ENCODE peak calls at places on chromosome 7, in eight cellular contexts. One of them, this sample, is unnamed.

GRCh38 chr7:129848436-129848835 is 104.3 kb downstream of the UBE2H start:
- DNase-seq in IMR-90: no peak
- DNase-seq in NB4: no peak
- DNase-seq in PC-3: no peak
- DNase-seq in astrocyte of the spinal cord: no peak
- DNase-seq in nephron progenitor cell: no peak
- DNase-seq in fibroblast of villous mesenchyme: no peak
- DNase-seq in esophagus muscularis mucosa: no peak
- DNase-seq in this sample: no peak

GRCh38 chr7:28106316-28106957 is 74.2 kb downstream of the JAZF1 start:
- DNase-seq in IMR-90: peak; percentile 93
- DNase-seq in NB4: no peak
- DNase-seq in PC-3: no peak
- DNase-seq in astrocyte of the spinal cord: peak; percentile 35
- DNase-seq in nephron progenitor cell: no peak
- DNase-seq in fibroblast of villous mesenchyme: peak; percentile 90
- DNase-seq in esophagus muscularis mucosa: peak; percentile 81
- DNase-seq in this sample: no peak

GRCh38 chr7:36546331-36546730 is 156.7 kb downstream of the ANLN start:
- DNase-seq in IMR-90: no peak
- DNase-seq in NB4: no peak
- DNase-seq in PC-3: no peak
- DNase-seq in astrocyte of the spinal cord: no peak
- DNase-seq in nephron progenitor cell: no peak
- DNase-seq in fibroblast of villous mesenchyme: no peak
- DNase-seq in esophagus muscularis mucosa: no peak
- DNase-seq in this sample: no peak

GRCh38 chr7:37354661-37355131 is 94.0 kb downstream of the ELMO1 start:
- DNase-seq in IMR-90: no peak
- DNase-seq in NB4: peak; percentile 84
- DNase-seq in PC-3: no peak
- DNase-seq in astrocyte of the spinal cord: peak; percentile 6
- DNase-seq in nephron progenitor cell: no peak
- DNase-seq in fibroblast of villous mesenchyme: peak; percentile 10
- DNase-seq in esophagus muscularis mucosa: peak; percentile 94
- DNase-seq in this sample: no peak

GRCh38 chr7:55305130-55305529 is 60.0 kb upstream of the LANCL2 start:
- DNase-seq in IMR-90: no peak
- DNase-seq in NB4: no peak
- DNase-seq in PC-3: no peak
- DNase-seq in astrocyte of the spinal cord: no peak
- DNase-seq in nephron progenitor cell: no peak
- DNase-seq in fibroblast of villous mesenchyme: no peak
- DNase-seq in esophagus muscularis mucosa: no peak
- DNase-seq in this sample: no peak

GRCh38 chr7:5422324-5423271 is 1.0 kb downstream of the TNRC18 start:
- DNase-seq in IMR-90: peak; percentile 24
- DNase-seq in NB4: peak; percentile 67
- DNase-seq in PC-3: peak; percentile 44
- DNase-seq in astrocyte of the spinal cord: peak; percentile 45
- DNase-seq in nephron progenitor cell: peak; percentile 46
- DNase-seq in fibroblast of villous mesenchyme: peak; percentile 41
- DNase-seq in esophagus muscularis mucosa: no peak
- DNase-seq in this sample: no peak

GRCh38 chr7:28346972-28347371 is 65.3 kb upstream of the CREB5 start:
- DNase-seq in IMR-90: peak; percentile 17
- DNase-seq in NB4: no peak
- DNase-seq in PC-3: peak; percentile 19
- DNase-seq in astrocyte of the spinal cord: no peak
- DNase-seq in nephron progenitor cell: no peak
- DNase-seq in fibroblast of villous mesenchyme: no peak
- DNase-seq in esophagus muscularis mucosa: no peak
- DNase-seq in this sample: no peak

GRCh38 chr7:70602135-70602534 is 529.8 kb upstream of the GALNT17 start:
- DNase-seq in IMR-90: no peak
- DNase-seq in NB4: no peak
- DNase-seq in PC-3: no peak
- DNase-seq in astrocyte of the spinal cord: no peak
- DNase-seq in nephron progenitor cell: no peak
- DNase-seq in fibroblast of villous mesenchyme: no peak
- DNase-seq in esophagus muscularis mucosa: no peak
- DNase-seq in this sample: no peak

GRCh38 chr7:91826377-91826776 is 54.1 kb downstream of the MTERF1 start:
- DNase-seq in IMR-90: peak; percentile 5
- DNase-seq in NB4: no peak
- DNase-seq in PC-3: peak; percentile 57
- DNase-seq in astrocyte of the spinal cord: peak; percentile 29
- DNase-seq in nephron progenitor cell: no peak
- DNase-seq in fibroblast of villous mesenchyme: no peak
- DNase-seq in esophagus muscularis mucosa: no peak
- DNase-seq in this sample: no peak

GRCh38 chr7:16106300-16106699 is 315.0 kb downstream of the CRPPA start:
- DNase-seq in IMR-90: no peak
- DNase-seq in NB4: no peak
- DNase-seq in PC-3: no peak
- DNase-seq in astrocyte of the spinal cord: no peak
- DNase-seq in nephron progenitor cell: no peak
- DNase-seq in fibroblast of villous mesenchyme: no peak
- DNase-seq in esophagus muscularis mucosa: no peak
- DNase-seq in this sample: no peak

GRCh38 chr7:67019562-67020390 is 23.1 kb downstream of the TYW1 start:
- DNase-seq in IMR-90: peak; percentile 45
- DNase-seq in NB4: peak; percentile 62
- DNase-seq in PC-3: peak; percentile 76
- DNase-seq in astrocyte of the spinal cord: no peak
- DNase-seq in nephron progenitor cell: no peak
- DNase-seq in fibroblast of villous mesenchyme: peak; percentile 23
- DNase-seq in esophagus muscularis mucosa: no peak
- DNase-seq in this sample: no peak

GRCh38 chr7:33423646-33424020 is 294.3 kb downstream of the BBS9 start:
- DNase-seq in IMR-90: no peak
- DNase-seq in NB4: peak; percentile 61
- DNase-seq in PC-3: peak; percentile 57
- DNase-seq in astrocyte of the spinal cord: no peak
- DNase-seq in nephron progenitor cell: peak; percentile 23
- DNase-seq in fibroblast of villous mesenchyme: no peak
- DNase-seq in esophagus muscularis mucosa: no peak
- DNase-seq in this sample: no peak
- TF ChIP-seq CTCF in IMR-90: peak; percentile 26
- TF ChIP-seq CTCF in NB4: peak; percentile 61
- TF ChIP-seq CTCF in PC-3: peak; percentile 72
- TF ChIP-seq CTCF in astrocyte of the spinal cord: peak; percentile 22
- TF ChIP-seq CTCF in nephron progenitor cell: peak; percentile 38
- TF ChIP-seq CTCF in fibroblast of villous mesenchyme: peak; percentile 37
- TF ChIP-seq CTCF in esophagus muscularis mucosa: no peak
- TF ChIP-seq CTCF in this sample: peak; percentile 50

GRCh38 chr7:23712368-23713284 is 2.6 kb downstream of the STK31 start:
- DNase-seq in IMR-90: peak; percentile 78
- DNase-seq in NB4: peak; percentile 65
- DNase-seq in PC-3: peak; percentile 81
- DNase-seq in astrocyte of the spinal cord: peak; percentile 76
- DNase-seq in nephron progenitor cell: no peak
- DNase-seq in fibroblast of villous mesenchyme: peak; percentile 77
- DNase-seq in esophagus muscularis mucosa: no peak
- DNase-seq in this sample: no peak
- TF ChIP-seq CTCF in IMR-90: peak; percentile 87
- TF ChIP-seq CTCF in NB4: peak; percentile 29
- TF ChIP-seq CTCF in PC-3: peak; percentile 82
- TF ChIP-seq CTCF in astrocyte of the spinal cord: peak; percentile 38
- TF ChIP-seq CTCF in nephron progenitor cell: peak; percentile 63
- TF ChIP-seq CTCF in fibroblast of villous mesenchyme: peak; percentile 47
- TF ChIP-seq CTCF in esophagus muscularis mucosa: peak; percentile 56
- TF ChIP-seq CTCF in this sample: peak; percentile 83

GRCh38 chr7:107461938-107462533 is 7.8 kb upstream of the GPR22 start:
- DNase-seq in IMR-90: no peak
- DNase-seq in NB4: no peak
- DNase-seq in PC-3: no peak
- DNase-seq in astrocyte of the spinal cord: no peak
- DNase-seq in nephron progenitor cell: no peak
- DNase-seq in fibroblast of villous mesenchyme: no peak
- DNase-seq in esophagus muscularis mucosa: no peak
- DNase-seq in this sample: no peak

GRCh38 chr7:107464666-107465065 is 5.2 kb upstream of the GPR22 start:
- DNase-seq in IMR-90: no peak
- DNase-seq in NB4: no peak
- DNase-seq in PC-3: no peak
- DNase-seq in astrocyte of the spinal cord: no peak
- DNase-seq in nephron progenitor cell: no peak
- DNase-seq in fibroblast of villous mesenchyme: no peak
- DNase-seq in esophagus muscularis mucosa: no peak
- DNase-seq in this sample: no peak

GRCh38 chr7:107468824-107469223 is 1.0 kb upstream of the GPR22 start:
- DNase-seq in IMR-90: no peak
- DNase-seq in NB4: no peak
- DNase-seq in PC-3: no peak
- DNase-seq in astrocyte of the spinal cord: no peak
- DNase-seq in nephron progenitor cell: no peak
- DNase-seq in fibroblast of villous mesenchyme: no peak
- DNase-seq in esophagus muscularis mucosa: no peak
- DNase-seq in this sample: no peak

GRCh38 chr7:107467972-107468371 is 1.9 kb upstream of the GPR22 start:
- DNase-seq in IMR-90: no peak
- DNase-seq in NB4: no peak
- DNase-seq in PC-3: no peak
- DNase-seq in astrocyte of the spinal cord: no peak
- DNase-seq in nephron progenitor cell: no peak
- DNase-seq in fibroblast of villous mesenchyme: no peak
- DNase-seq in esophagus muscularis mucosa: no peak
- DNase-seq in this sample: no peak

GRCh38 chr7:107463139-107464078 is 6.4 kb upstream of the GPR22 start:
- DNase-seq in IMR-90: peak; percentile 79
- DNase-seq in NB4: peak; percentile 58
- DNase-seq in PC-3: peak; percentile 80
- DNase-seq in astrocyte of the spinal cord: peak; percentile 74
- DNase-seq in nephron progenitor cell: peak; percentile 23
- DNase-seq in fibroblast of villous mesenchyme: peak; percentile 69
- DNase-seq in esophagus muscularis mucosa: no peak
- DNase-seq in this sample: no peak
- TF ChIP-seq CTCF in IMR-90: peak; percentile 96
- TF ChIP-seq CTCF in NB4: peak; percentile 38
- TF ChIP-seq CTCF in PC-3: peak; percentile 92
- TF ChIP-seq CTCF in astrocyte of the spinal cord: peak; percentile 90
- TF ChIP-seq CTCF in nephron progenitor cell: peak; percentile 47
- TF ChIP-seq CTCF in fibroblast of villous mesenchyme: peak; percentile 87
- TF ChIP-seq CTCF in esophagus muscularis mucosa: peak; percentile 77
- TF ChIP-seq CTCF in this sample: peak; percentile 75

GRCh38 chr7:149734514-149735075 is 38.8 kb downstream of the ZNF467 start:
- DNase-seq in IMR-90: no peak
- DNase-seq in NB4: no peak
- DNase-seq in PC-3: no peak
- DNase-seq in astrocyte of the spinal cord: no peak
- DNase-seq in nephron progenitor cell: no peak
- DNase-seq in fibroblast of villous mesenchyme: no peak
- DNase-seq in esophagus muscularis mucosa: no peak
- DNase-seq in this sample: no peak
- TF ChIP-seq CTCF in IMR-90: no peak
- TF ChIP-seq CTCF in NB4: no peak
- TF ChIP-seq CTCF in PC-3: no peak
- TF ChIP-seq CTCF in astrocyte of the spinal cord: no peak
- TF ChIP-seq CTCF in nephron progenitor cell: no peak
- TF ChIP-seq CTCF in fibroblast of villous mesenchyme: no peak
- TF ChIP-seq CTCF in esophagus muscularis mucosa: no peak
- TF ChIP-seq CTCF in this sample: no peak

GRCh38 chr7:47759056-47759706 is 177.3 kb upstream of the TNS3 start:
- DNase-seq in IMR-90: no peak
- DNase-seq in NB4: peak; percentile 22
- DNase-seq in PC-3: peak; percentile 14
- DNase-seq in astrocyte of the spinal cord: no peak
- DNase-seq in nephron progenitor cell: no peak
- DNase-seq in fibroblast of villous mesenchyme: no peak
- DNase-seq in esophagus muscularis mucosa: no peak
- DNase-seq in this sample: no peak
- TF ChIP-seq CTCF in IMR-90: no peak
- TF ChIP-seq CTCF in NB4: no peak
- TF ChIP-seq CTCF in PC-3: peak; percentile 50
- TF ChIP-seq CTCF in astrocyte of the spinal cord: peak; percentile 34
- TF ChIP-seq CTCF in nephron progenitor cell: peak; percentile 9
- TF ChIP-seq CTCF in fibroblast of villous mesenchyme: peak; percentile 36
- TF ChIP-seq CTCF in esophagus muscularis mucosa: peak; percentile 13
- TF ChIP-seq CTCF in this sample: peak; percentile 12

GRCh38 chr7:21984042-21984441 is 38.3 kb upstream of the CDCA7L start:
- DNase-seq in IMR-90: no peak
- DNase-seq in NB4: no peak
- DNase-seq in PC-3: no peak
- DNase-seq in astrocyte of the spinal cord: no peak
- DNase-seq in nephron progenitor cell: no peak
- DNase-seq in fibroblast of villous mesenchyme: no peak
- DNase-seq in esophagus muscularis mucosa: no peak
- DNase-seq in this sample: no peak
- TF ChIP-seq CTCF in IMR-90: no peak
- TF ChIP-seq CTCF in NB4: no peak
- TF ChIP-seq CTCF in PC-3: no peak
- TF ChIP-seq CTCF in astrocyte of the spinal cord: no peak
- TF ChIP-seq CTCF in nephron progenitor cell: no peak
- TF ChIP-seq CTCF in fibroblast of villous mesenchyme: no peak
- TF ChIP-seq CTCF in esophagus muscularis mucosa: no peak
- TF ChIP-seq CTCF in this sample: no peak

DNA sequence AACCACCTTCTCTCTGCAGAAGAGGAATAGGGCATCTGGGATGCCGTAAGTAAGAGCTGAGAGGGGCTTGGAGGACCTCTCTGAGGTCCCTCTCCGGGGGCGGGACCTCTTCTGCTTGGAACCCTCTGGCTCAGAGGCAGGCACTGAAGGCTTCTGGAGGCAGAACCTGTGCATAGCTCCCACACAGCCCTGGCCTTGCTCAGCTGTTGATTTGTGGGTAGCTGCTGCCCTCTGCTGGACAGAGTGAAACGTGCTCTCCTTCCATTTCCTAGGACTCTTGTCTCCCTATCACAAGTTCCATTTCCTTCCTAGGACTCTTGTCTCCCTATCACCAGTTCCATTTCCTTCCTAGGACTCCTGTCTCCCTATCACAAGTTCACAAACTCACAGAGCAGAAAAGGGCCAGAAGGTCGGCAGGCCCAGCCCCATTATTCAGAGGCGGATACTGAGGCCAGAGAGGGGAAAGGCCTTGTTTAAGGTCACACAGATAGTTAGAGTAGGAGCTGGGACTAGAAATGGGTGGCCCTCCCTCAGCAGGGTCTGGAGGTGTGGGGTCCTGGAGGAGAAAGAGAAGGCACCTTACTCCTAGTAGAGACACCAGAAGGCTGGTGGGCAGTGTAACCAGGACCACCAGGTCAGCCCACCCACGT is 30.3 kb upstream of the GARS1 start:
- DNase-seq in IMR-90: peak; percentile 80
- DNase-seq in NB4: peak; percentile 93
- DNase-seq in PC-3: peak; percentile 88
- DNase-seq in astrocyte of the spinal cord: peak; percentile 90
- DNase-seq in nephron progenitor cell: peak; percentile 86
- DNase-seq in fibroblast of villous mesenchyme: peak; percentile 85
- DNase-seq in esophagus muscularis mucosa: no peak
- DNase-seq in this sample: peak; percentile 76
- TF ChIP-seq CTCF in IMR-90: peak; percentile 91
- TF ChIP-seq CTCF in NB4: peak; percentile 91
- TF ChIP-seq CTCF in PC-3: peak; percentile 90
- TF ChIP-seq CTCF in astrocyte of the spinal cord: peak; percentile 82
- TF ChIP-seq CTCF in nephron progenitor cell: peak; percentile 78
- TF ChIP-seq CTCF in fibroblast of villous mesenchyme: peak; percentile 85
- TF ChIP-seq CTCF in esophagus muscularis mucosa: peak; percentile 77
- TF ChIP-seq CTCF in this sample: peak; percentile 92

This sample was measured in progenitor cell of endocrine pancreas.